ENCODE peak calls at places on chromosomes 16 and 17, in nine cellular contexts. D is fibroblast of pulmonary artery, Q is AG04450, P is AG09309, Y is choroid plexus epithelial cell, L is HAP-1, S is SK-N-SH, W is transverse colon, O is GM23248. U is an unnamed sample.

GRCh38 chr16:11139624-11140375 is 116.2 kb downstream of the SOCS1 start:
- DNase-seq in W (no peak), Y (no peak), Q (no peak), S (no peak), P (no peak), O (no peak), L (no peak), D (no peak), U (peak)

GRCh38 chr17:15404116-15404730 is 62.8 kb upstream of the TEKT3 start:
- DNase-seq in W (no peak), L (no peak), S (no peak), D (peak), Y (peak), P (no peak), Q (peak), O (peak), U (no peak)

GRCh38 chr17:8185580-8186445 is 4.2 kb downstream of the BORCS6 start:
- DNase-seq in D (peak), S (peak), Y (peak), O (peak), Q (peak), L (peak), P (no peak), W (peak), U (peak)

GRCh38 chr17:31052187-31052889 is 42.4 kb upstream of the NF1 start:
- DNase-seq in L (no peak), Q (peak), Y (peak), O (peak), W (no peak), D (peak), S (no peak), P (peak), U (no peak)

GRCh38 chr16:827513-827912 is 27.0 kb upstream of the GNG13 start:
- DNase-seq in Y (no peak), Q (no peak), L (no peak), O (no peak), W (no peak), D (no peak), P (no peak), S (no peak), U (no peak)

GRCh38 chr16:24643489-24643888 is 86.0 kb upstream of the TNRC6A start:
- DNase-seq in W (no peak), S (no peak), Q (no peak), O (no peak), L (no peak), Y (no peak), D (no peak), P (no peak), U (no peak)

GRCh38 chr16:58284021-58284420 is 10.8 kb downstream of the PRSS54 start:
- DNase-seq in S (no peak), P (no peak), Y (no peak), O (no peak), D (no peak), L (no peak), W (no peak), Q (no peak), U (peak)

GRCh38 chr16:55508941-55509920 is at the start of gene LPCAT2:
- DNase-seq in Q (peak), D (peak), O (peak), P (no peak), Y (peak), L (peak), S (peak), W (peak), U (peak)

GRCh38 chr17:42548070-42548837 is 4.5 kb upstream of the HSD17B1 start:
- DNase-seq in Q (no peak), D (peak), S (peak), P (no peak), L (no peak), O (no peak), Y (peak), W (peak), U (no peak)

GRCh38 chr17:66737524-66737923 is 97.4 kb upstream of the CACNG5 start:
- DNase-seq in P (peak), W (no peak), Y (peak), L (no peak), D (peak), S (no peak), Q (no peak), O (peak), U (no peak)

GRCh38 chr17:28983286-28984240 is 22.3 kb downstream of the SEZ6 start:
- DNase-seq in O (no peak), Q (no peak), W (no peak), L (no peak), P (no peak), Y (no peak), S (no peak), D (peak), U (no peak)

GRCh38 chr17:81553018-81553615 is 964 bp upstream of the FAAP100 start:
- DNase-seq in Q (no peak), W (peak), S (peak), P (no peak), O (peak), D (peak), Y (peak), L (peak), U (peak)

GRCh38 chr17:18382441-18383078 is 5.0 kb downstream of the EVPLL start:
- DNase-seq in W (no peak), S (no peak), Y (no peak), Q (no peak), L (no peak), D (no peak), O (no peak), P (no peak), U (no peak)

GRCh38 chr16:2035431-2036199 is 8.9 kb downstream of the NHERF2 start:
- DNase-seq in D (peak), Q (peak), L (no peak), O (peak), W (peak), Y (peak), S (peak), P (peak), U (no peak)

GRCh38 chr17:17313350-17313991 is 10.3 kb downstream of the NT5M start:
- DNase-seq in Q (no peak), S (peak), O (peak), P (no peak), W (peak), D (peak), L (no peak), Y (peak), U (peak)

GRCh38 chr17:29590979-29591736 is 1.7 kb upstream of the GIT1 start:
- DNase-seq in Y (peak), S (peak), L (peak), D (peak), Q (no peak), O (peak), P (no peak), W (peak), U (no peak)

GRCh38 chr16:12489362-12489761 is 314.3 kb downstream of the CPPED1 start:
- DNase-seq in Y (no peak), P (no peak), L (no peak), Q (no peak), W (no peak), D (no peak), S (no peak), O (no peak), U (no peak)

GRCh38 chr16:67149276-67150057 is 1.3 kb downstream of the B3GNT9 start:
- DNase-seq in S (no peak), Q (no peak), W (no peak), L (no peak), D (no peak), P (no peak), O (no peak), Y (no peak), U (no peak)

GRCh38 chr17:59356543-59357218 is 25.2 kb downstream of the YPEL2 start:
- DNase-seq in D (no peak), Q (no peak), L (no peak), S (no peak), W (no peak), Y (no peak), O (peak), P (no peak), U (no peak)

GRCh38 chr17:39650121-39650579 is 13.2 kb downstream of the STARD3 start:
- DNase-seq in D (no peak), L (no peak), W (no peak), Q (no peak), S (no peak), P (no peak), O (no peak), Y (no peak), U (no peak)

GRCh38 chr17:1108810-1109605 is 70.8 kb downstream of the ABR start:
- DNase-seq in O (peak), L (peak), P (no peak), W (peak), S (peak), D (peak), Q (no peak), Y (peak), U (peak)

GRCh38 chr16:64136743-64137142 is 985.1 kb downstream of the CDH11 start:
- DNase-seq in L (no peak), S (no peak), Q (no peak), Y (no peak), O (no peak), D (no peak), W (no peak), P (no peak), U (no peak)

GRCh38 chr16:70649300-70649699 is 2.9 kb downstream of the IL34 start:
- DNase-seq in P (no peak), D (no peak), L (no peak), W (no peak), Q (no peak), S (no peak), Y (no peak), O (peak), U (no peak)

GRCh38 chr17:43907425-43907981 is at the start of gene MPP2:
- DNase-seq in Q (peak), S (peak), D (peak), W (peak), Y (peak), L (peak), P (no peak), O (peak), U (peak)

GRCh38 chr17:27651411-27652345 is 20.7 kb downstream of the LGALS9 start:
- DNase-seq in S (peak), Q (no peak), O (peak), P (no peak), L (peak), D (peak), Y (peak), W (peak), U (peak)

GRCh38 chr17:30347488-30347887 is 13.6 kb upstream of the TMIGD1 start:
- DNase-seq in L (no peak), D (no peak), S (peak), P (no peak), Y (no peak), W (no peak), O (no peak), Q (no peak), U (no peak)

GRCh38 chr17:64092111-64092510 is 37.8 kb downstream of the ERN1 start:
- DNase-seq in D (no peak), W (no peak), L (no peak), Y (no peak), S (no peak), P (no peak), Q (no peak), O (no peak), U (no peak)

GRCh38 chr16:6929868-6930267 is 402.8 kb upstream of the RBFOX1 start:
- DNase-seq in S (no peak), Y (no peak), P (no peak), D (no peak), W (no peak), O (no peak), Q (no peak), L (no peak), U (no peak)

GRCh38 chr17:48059125-48059668 is 11.0 kb downstream of the NFE2L1 start:
- DNase-seq in D (no peak), Q (no peak), L (no peak), Y (no peak), S (no peak), P (no peak), O (no peak), W (no peak), U (no peak)

GRCh38 chr17:72362466-72363335 is 241.9 kb downstream of the SOX9 start:
- DNase-seq in L (no peak), D (peak), P (peak), S (no peak), Q (no peak), W (no peak), Y (peak), O (peak), U (no peak)

GRCh38 chr17:37067555-37068111 is 118.9 kb downstream of the AATF start:
- DNase-seq in Q (peak), L (no peak), D (peak), W (peak), S (peak), Y (peak), O (peak), P (peak), U (no peak)

GRCh38 chr16:20866792-20867191 is 33.4 kb downstream of the DCUN1D3 start:
- DNase-seq in D (no peak), W (no peak), P (no peak), Y (no peak), S (no peak), Q (no peak), O (no peak), L (no peak), U (no peak)

GRCh38 chr17:49557204-49558024 is 18.3 kb upstream of the NXPH3 start:
- DNase-seq in S (peak), Y (peak), W (no peak), P (no peak), D (peak), O (peak), L (peak), Q (no peak), U (peak)

GRCh38 chr17:43393944-43394482 is 4.8 kb upstream of the ARL4D start:
- DNase-seq in O (peak), D (peak), P (no peak), W (peak), Y (peak), L (peak), Q (peak), S (peak), U (peak)

GRCh38 chr17:1134634-1135324 is 45.0 kb downstream of the ABR start:
- DNase-seq in O (peak), P (no peak), S (no peak), Y (no peak), L (no peak), D (no peak), Q (no peak), W (no peak), U (no peak)

GRCh38 chr16:20799599-20799998 is 6.7 kb downstream of the ERI2 start:
- DNase-seq in S (no peak), L (peak), D (peak), Y (peak), W (no peak), P (no peak), Q (no peak), O (peak), U (no peak)

GRCh38 chr17:40461036-40461721 is 17.9 kb downstream of the IGFBP4 start:
- DNase-seq in Y (peak), S (no peak), Q (no peak), W (no peak), P (no peak), D (no peak), L (no peak), O (peak), U (no peak)

GRCh38 chr17:61382796-61383688 is 16.6 kb upstream of the TBX2 start:
- DNase-seq in P (no peak), W (no peak), D (no peak), Q (no peak), Y (no peak), S (peak), L (no peak), O (no peak), U (no peak)
- H3K4me3 ChIP-seq in P (no peak), W (no peak), D (no peak), Q (no peak), Y (no peak), S (no peak), L (no peak), O (no peak), U (no peak)

GRCh38 chr16:90019543-90020259 is 445 bp upstream of the DBNDD1 start:
- DNase-seq in L (peak), D (peak), W (peak), P (no peak), O (peak), Q (peak), Y (peak), S (peak), U (no peak)

GRCh38 chr16:90020260-90020837 is 1.1 kb upstream of the DBNDD1 start:
- DNase-seq in W (no peak), Y (peak), D (no peak), S (no peak), O (no peak), Q (no peak), P (no peak), L (no peak), U (no peak)

GRCh38 chr16:90020838-90021382 is 1.7 kb upstream of the DBNDD1 start:
- DNase-seq in S (peak), D (peak), W (no peak), Q (peak), P (no peak), O (peak), Y (peak), L (no peak), U (no peak)

GRCh38 chr16:90018297-90019200 is 707 bp downstream of the DBNDD1 start:
- DNase-seq in O (peak), W (peak), P (no peak), D (no peak), Y (no peak), L (no peak), Q (no peak), S (peak), U (no peak)

GRCh38 chr16:90019201-90019542 is at the start of gene DBNDD1:
- DNase-seq in P (no peak), D (no peak), Q (no peak), Y (no peak), O (no peak), S (no peak), L (no peak), W (no peak), U (no peak)
- H3K4me3 ChIP-seq in P (peak), D (peak), Q (peak), Y (peak), O (peak), S (peak), L (peak), W (peak), U (peak)

DNA sequence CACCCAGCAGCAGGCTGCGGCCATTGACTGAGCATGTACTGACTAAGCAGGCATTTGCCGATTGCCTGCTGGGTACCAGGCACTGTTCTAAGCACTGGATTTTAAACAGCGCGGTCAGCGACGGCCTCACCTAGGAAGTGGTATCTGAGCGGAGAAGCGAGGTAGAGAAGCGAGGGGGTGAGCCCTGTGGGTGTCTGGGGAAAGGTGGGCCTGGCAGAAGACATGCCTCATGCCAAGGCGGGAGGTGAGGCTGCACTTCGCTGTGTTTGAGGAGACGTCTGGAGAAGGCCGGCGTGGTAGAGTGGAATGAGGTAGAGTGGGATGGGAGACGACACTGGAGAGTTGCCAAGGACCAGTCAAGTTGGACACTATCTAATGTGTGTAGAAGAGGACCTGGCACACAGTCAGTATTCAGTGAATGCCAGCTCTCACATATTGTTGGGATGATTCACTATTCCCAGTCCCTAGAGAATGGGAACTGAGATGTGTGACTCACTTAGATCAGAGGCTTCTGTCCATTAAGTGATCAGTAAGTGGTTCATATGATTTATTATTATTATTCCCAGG is 14.4 kb downstream of the SYCE1L start:
- DNase-seq in O (peak), W (no peak), L (no peak), Q (peak), Y (peak), D (peak), S (no peak), P (peak), U (no peak)
- H3K4me3 ChIP-seq in O (no peak), W (no peak), L (no peak), Q (no peak), Y (no peak), D (no peak), S (peak), P (no peak), U (no peak)

GRCh38 chr16:46889942-46890300 is 5.8 kb downstream of the GPT2 start:
- DNase-seq in P (no peak), W (no peak), Q (no peak), S (no peak), L (no peak), D (no peak), O (no peak), Y (no peak), U (no peak)

GRCh38 chr16:46886764-46887523 is 2.8 kb downstream of the GPT2 start:
- DNase-seq in O (no peak), S (no peak), L (no peak), W (no peak), Q (no peak), D (no peak), Y (no peak), P (no peak), U (no peak)

GRCh38 chr16:46889245-46889941 is 5.2 kb downstream of the GPT2 start:
- DNase-seq in L (no peak), S (no peak), W (no peak), P (no peak), O (no peak), Q (no peak), Y (no peak), D (no peak), U (no peak)

GRCh38 chr16:46885960-46886763 is 2.0 kb downstream of the GPT2 start:
- DNase-seq in P (no peak), Y (peak), W (no peak), Q (peak), O (peak), D (peak), L (no peak), S (peak), U (no peak)

DNA sequence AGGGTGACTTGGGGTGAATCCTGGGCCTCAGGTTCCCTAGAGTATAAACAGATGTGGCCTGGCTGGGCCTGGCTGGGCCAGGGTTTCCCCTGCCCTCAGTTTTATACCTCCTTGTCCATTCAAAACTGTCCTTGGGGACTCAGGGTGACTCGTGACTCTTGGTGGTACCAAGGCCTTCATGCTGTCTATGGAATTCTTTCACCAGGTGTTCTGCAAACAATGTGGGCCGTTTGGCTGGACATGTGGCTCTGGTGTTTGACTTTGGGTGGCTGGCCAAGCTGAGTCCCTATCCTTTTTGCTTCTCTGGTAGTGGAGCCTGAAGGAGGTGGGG is 3.3 kb downstream of the GPT2 start:
- DNase-seq in P (no peak), D (no peak), Q (no peak), S (no peak), Y (no peak), L (no peak), W (no peak), O (no peak), U (no peak)
- H3K4me3 ChIP-seq in P (no peak), D (no peak), Q (no peak), S (no peak), Y (no peak), L (no peak), W (no peak), O (no peak), U (no peak)

GRCh38 chr17:32355649-32356377 is 5.9 kb downstream of the ZNF207 start:
- DNase-seq in W (no peak), D (no peak), Y (peak), S (no peak), L (no peak), Q (no peak), O (peak), P (no peak), U (no peak)
- H3K4me3 ChIP-seq in W (no peak), D (no peak), Y (no peak), S (no peak), L (no peak), Q (no peak), O (peak), P (no peak), U (no peak)

GRCh38 chr16:4370570-4371480 is 823 bp upstream of the VASN start:
- DNase-seq in D (peak), P (peak), W (peak), L (no peak), S (no peak), O (peak), Q (peak), Y (peak), U (no peak)
- H3K4me3 ChIP-seq in D (peak), P (peak), W (no peak), L (no peak), S (peak), O (peak), Q (peak), Y (peak), U (no peak)

GRCh38 chr16:88472637-88473205 is 19.6 kb downstream of the ZFPM1 start:
- DNase-seq in L (no peak), S (no peak), Y (no peak), O (no peak), Q (no peak), P (no peak), W (no peak), D (no peak), U (no peak)
- H3K4me3 ChIP-seq in L (no peak), S (no peak), Y (no peak), O (no peak), Q (no peak), P (no peak), W (no peak), D (no peak), U (no peak)

U was measured in Jurkat, Clone E6-1.